ENCODE peak calls at places on chromosome 13, in seven cellular contexts. One of them, this sample, is unnamed.

GRCh38 chr13:32911506-32911905 is 104.7 kb upstream of the KL start:
- DNase-seq in NCI-H1092: peak
- DNase-seq in cardiac muscle cell: peak
- DNase-seq in omental fat pad: no peak
- DNase-seq in body of pancreas: no peak
- DNase-seq in astrocyte of the hippocampus: peak
- DNase-seq in NAMALWA: peak
- DNase-seq in this sample: peak

GRCh38 chr13:111265701-111266035 is 54.8 kb upstream of the TEX29 start:
- DNase-seq in NCI-H1092: no peak
- DNase-seq in cardiac muscle cell: no peak
- DNase-seq in omental fat pad: no peak
- DNase-seq in body of pancreas: no peak
- DNase-seq in astrocyte of the hippocampus: no peak
- DNase-seq in NAMALWA: no peak
- DNase-seq in this sample: peak

GRCh38 chr13:82717249-82717648 is 1165.0 kb downstream of the SLITRK1 start:
- DNase-seq in NCI-H1092: no peak
- DNase-seq in cardiac muscle cell: peak
- DNase-seq in omental fat pad: no peak
- DNase-seq in body of pancreas: no peak
- DNase-seq in astrocyte of the hippocampus: peak
- DNase-seq in NAMALWA: no peak
- DNase-seq in this sample: no peak

GRCh38 chr13:49314344-49314882 is 66.7 kb downstream of the CDADC1 start:
- DNase-seq in NCI-H1092: no peak
- DNase-seq in cardiac muscle cell: peak
- DNase-seq in omental fat pad: no peak
- DNase-seq in body of pancreas: no peak
- DNase-seq in astrocyte of the hippocampus: no peak
- DNase-seq in NAMALWA: no peak
- DNase-seq in this sample: no peak

GRCh38 chr13:21330126-21330861 is 128.8 kb downstream of the ZDHHC20 start:
- DNase-seq in NCI-H1092: no peak
- DNase-seq in cardiac muscle cell: no peak
- DNase-seq in omental fat pad: no peak
- DNase-seq in body of pancreas: no peak
- DNase-seq in astrocyte of the hippocampus: no peak
- DNase-seq in NAMALWA: no peak
- DNase-seq in this sample: no peak

GRCh38 chr13:57409121-57409520 is 222.4 kb upstream of the PCDH17 start:
- DNase-seq in NCI-H1092: no peak
- DNase-seq in cardiac muscle cell: no peak
- DNase-seq in omental fat pad: no peak
- DNase-seq in body of pancreas: no peak
- DNase-seq in astrocyte of the hippocampus: no peak
- DNase-seq in NAMALWA: no peak
- DNase-seq in this sample: peak

GRCh38 chr13:40665754-40666057 is 735 bp downstream of the FOXO1 start:
- DNase-seq in NCI-H1092: no peak
- DNase-seq in cardiac muscle cell: no peak
- DNase-seq in omental fat pad: no peak
- DNase-seq in body of pancreas: no peak
- DNase-seq in astrocyte of the hippocampus: no peak
- DNase-seq in NAMALWA: peak
- DNase-seq in this sample: no peak

GRCh38 chr13:44929691-44930090 is 59.6 kb downstream of the NUFIP1 start:
- DNase-seq in NCI-H1092: no peak
- DNase-seq in cardiac muscle cell: no peak
- DNase-seq in omental fat pad: no peak
- DNase-seq in body of pancreas: no peak
- DNase-seq in astrocyte of the hippocampus: no peak
- DNase-seq in NAMALWA: no peak
- DNase-seq in this sample: no peak

GRCh38 chr13:72072223-72072622 is 205.2 kb upstream of the DACH1 start:
- DNase-seq in NCI-H1092: no peak
- DNase-seq in cardiac muscle cell: no peak
- DNase-seq in omental fat pad: no peak
- DNase-seq in body of pancreas: no peak
- DNase-seq in astrocyte of the hippocampus: no peak
- DNase-seq in NAMALWA: no peak
- DNase-seq in this sample: no peak

GRCh38 chr13:114063545-114064515 is 68.6 kb downstream of the RASA3 start:
- DNase-seq in NCI-H1092: no peak
- DNase-seq in cardiac muscle cell: peak
- DNase-seq in omental fat pad: peak
- DNase-seq in body of pancreas: peak
- DNase-seq in astrocyte of the hippocampus: peak
- DNase-seq in NAMALWA: no peak
- DNase-seq in this sample: peak

GRCh38 chr13:40794414-40795368 is 5.3 kb downstream of the SLC25A15 start:
- DNase-seq in NCI-H1092: no peak
- DNase-seq in cardiac muscle cell: no peak
- DNase-seq in omental fat pad: no peak
- DNase-seq in body of pancreas: no peak
- DNase-seq in astrocyte of the hippocampus: no peak
- DNase-seq in NAMALWA: no peak
- DNase-seq in this sample: no peak

GRCh38 chr13:44221657-44222056 is 152.0 kb upstream of the SERP2 start:
- DNase-seq in NCI-H1092: no peak
- DNase-seq in cardiac muscle cell: no peak
- DNase-seq in omental fat pad: no peak
- DNase-seq in body of pancreas: no peak
- DNase-seq in astrocyte of the hippocampus: no peak
- DNase-seq in NAMALWA: no peak
- DNase-seq in this sample: no peak

GRCh38 chr13:25733061-25733491 is 318.7 kb downstream of the SHISA2 start:
- DNase-seq in NCI-H1092: no peak
- DNase-seq in cardiac muscle cell: no peak
- DNase-seq in omental fat pad: no peak
- DNase-seq in body of pancreas: no peak
- DNase-seq in astrocyte of the hippocampus: peak
- DNase-seq in NAMALWA: no peak
- DNase-seq in this sample: no peak

GRCh38 chr13:112233256-112233655 is 142.9 kb upstream of the SPACA7 start:
- DNase-seq in NCI-H1092: no peak
- DNase-seq in cardiac muscle cell: no peak
- DNase-seq in omental fat pad: no peak
- DNase-seq in body of pancreas: no peak
- DNase-seq in astrocyte of the hippocampus: no peak
- DNase-seq in NAMALWA: no peak
- DNase-seq in this sample: no peak

This sample was measured in neural progenitor cell.